ENCODE peak calls at places on chromosomes 3 and 15, in six cellular contexts. A is H1; R is foreskin fibroblast; F is CD8-positive, alpha-beta T cell; V is breast epithelium; G is mesothelial cell of epicardium. B is an unnamed sample.

GRCh38 chr3:184676927-184677326 is 34.9 kb downstream of the MAGEF1 start:
- DNase-seq in A (no peak), R (no peak), F (no peak), V (no peak), G (no peak), B (no peak)

GRCh38 chr3:123535580-123535979 is 49.3 kb downstream of the HACD2 start:
- DNase-seq in A (no peak), R (peak; percentile 80), F (no peak), V (no peak), G (no peak), B (no peak)

GRCh38 chr3:132090921-132091320 is 56.1 kb upstream of the CPNE4 start:
- DNase-seq in A (no peak), R (peak; percentile 31), F (no peak), V (no peak), G (no peak), B (no peak)

GRCh38 chr15:81155375-81156218 is 21.5 kb downstream of the CFAP161 start:
- DNase-seq in A (no peak), R (peak; percentile 43), F (no peak), V (no peak), G (no peak), B (no peak)

GRCh38 chr15:31476411-31476810 is 149.8 kb downstream of the KLF13 start:
- DNase-seq in A (no peak), R (no peak), F (no peak), V (no peak), G (no peak), B (no peak)

GRCh38 chr3:137163241-137163916 is 205.6 kb downstream of the IL20RB start:
- DNase-seq in A (no peak), R (no peak), F (no peak), V (no peak), G (no peak), B (no peak)

GRCh38 chr3:89932882-89933281 is 825.5 kb downstream of the EPHA3 start:
- DNase-seq in A (no peak), R (no peak), F (no peak), V (no peak), G (no peak), B (no peak)

GRCh38 chr3:23202203-23202920 is 765 bp upstream of the UBE2E2 start:
- DNase-seq in A (no peak), R (peak; percentile 16), F (peak; percentile 57), V (peak; percentile 64), G (no peak), B (peak; percentile 34)

GRCh38 chr3:185337231-185337816 is 25.6 kb upstream of the MAP3K13 start:
- DNase-seq in A (no peak), R (no peak), F (no peak), V (no peak), G (no peak), B (no peak)

DNA sequence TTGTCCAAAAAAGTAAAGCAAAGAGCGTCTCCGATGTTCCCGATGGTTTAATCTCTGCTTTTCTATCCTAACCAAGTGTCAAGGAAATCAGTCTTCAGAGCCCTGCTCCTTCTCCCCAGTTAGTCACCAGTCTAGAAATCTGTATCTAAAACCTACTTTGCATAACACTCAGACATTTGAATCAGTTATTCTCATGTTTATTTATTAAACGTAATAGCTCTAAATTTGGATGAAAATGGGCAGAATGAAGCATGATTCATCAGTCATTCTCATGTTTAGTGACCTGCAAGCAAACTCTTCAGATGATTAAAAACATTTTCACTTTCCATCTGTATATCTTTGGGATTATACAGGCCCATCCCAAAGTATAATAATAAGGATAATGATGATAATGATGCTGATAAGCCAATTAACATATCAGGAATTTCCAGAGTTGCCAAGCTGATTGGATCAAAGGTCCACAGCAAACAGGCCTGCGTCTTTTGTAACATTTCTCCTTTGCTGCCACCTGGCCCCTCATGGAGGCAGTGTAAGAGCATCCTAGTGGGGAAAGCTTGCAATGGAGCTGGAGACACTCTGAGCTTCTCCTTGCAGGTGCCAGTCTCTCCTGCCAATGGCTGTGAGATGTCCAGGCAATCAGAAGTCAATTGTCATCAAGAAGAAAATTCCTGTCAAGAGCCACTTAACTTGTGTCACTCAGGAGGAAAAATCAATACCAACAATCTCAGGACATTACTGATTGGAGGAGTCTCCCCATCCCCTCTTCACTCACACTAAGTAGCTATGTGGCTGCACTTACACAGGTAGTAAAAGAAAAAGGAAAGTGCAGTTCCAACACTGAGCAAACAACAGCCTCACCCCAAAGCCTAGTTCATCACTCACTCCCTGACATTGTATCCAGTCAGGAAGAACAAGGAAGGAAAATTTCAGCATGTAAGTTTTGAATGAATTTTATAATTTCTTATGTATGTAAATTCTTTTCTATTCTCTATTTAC is 273.7 kb downstream of the IGSF11 start:
- DNase-seq in A (peak; percentile 23), R (no peak), F (no peak), V (no peak), G (no peak), B (no peak)
- TF ChIP-seq CTCF in A (peak; percentile 86), R (no peak), F (no peak), V (no peak), G (no peak), B (no peak)

GRCh38 chr3:157589168-157589567 is 86.0 kb upstream of the VEPH1 start:
- DNase-seq in A (no peak), R (no peak), F (no peak), V (no peak), G (no peak), B (no peak)

GRCh38 chr3:157592769-157593168 is 89.6 kb upstream of the VEPH1 start:
- DNase-seq in A (no peak), R (no peak), F (no peak), V (no peak), G (no peak), B (no peak)

GRCh38 chr3:157590273-157590672 is 87.1 kb upstream of the VEPH1 start:
- DNase-seq in A (no peak), R (no peak), F (no peak), V (no peak), G (no peak), B (no peak)

GRCh38 chr3:157595259-157595658 is 92.0 kb upstream of the VEPH1 start:
- DNase-seq in A (no peak), R (no peak), F (no peak), V (no peak), G (no peak), B (no peak)

DNA sequence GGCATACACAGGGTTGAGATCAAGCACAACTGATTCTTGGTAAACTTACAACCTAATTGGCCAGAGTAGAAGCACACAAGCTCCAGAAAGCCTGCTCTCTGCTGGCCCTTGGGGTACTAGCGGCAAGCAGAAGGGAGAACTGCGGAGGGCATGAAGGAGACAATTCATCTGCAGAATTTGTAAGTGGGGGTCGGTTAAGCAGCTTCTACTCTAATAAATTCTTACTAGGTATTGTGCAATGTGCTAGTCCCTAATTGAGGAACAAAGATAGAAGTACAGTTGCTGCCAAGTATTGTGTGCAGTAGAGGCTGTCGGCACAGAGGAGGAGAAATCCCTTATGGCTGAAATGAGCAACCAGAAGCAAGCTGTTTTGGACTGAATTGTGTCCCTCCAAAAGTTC is 91.2 kb upstream of the VEPH1 start:
- DNase-seq in A (no peak), R (no peak), F (no peak), V (no peak), G (no peak), B (no peak)
- TF ChIP-seq CTCF in A (peak; percentile 44), R (no peak), F (no peak), V (no peak), G (no peak), B (no peak)

GRCh38 chr15:47708116-47708515 is 9.2 kb upstream of the SEMA6D start:
- DNase-seq in A (no peak), R (no peak), F (no peak), V (no peak), G (no peak), B (no peak)

GRCh38 chr15:47715856-47716445 is 1.4 kb upstream of the SEMA6D start:
- DNase-seq in A (no peak), R (peak; percentile 31), F (no peak), V (no peak), G (no peak), B (no peak)

GRCh38 chr15:47708595-47708994 is 8.7 kb upstream of the SEMA6D start:
- DNase-seq in A (no peak), R (no peak), F (no peak), V (no peak), G (no peak), B (no peak)

GRCh38 chr15:47715402-47715801 is 1.9 kb upstream of the SEMA6D start:
- DNase-seq in A (no peak), R (no peak), F (no peak), V (no peak), G (no peak), B (no peak)

GRCh38 chr15:47711654-47712053 is 5.7 kb upstream of the SEMA6D start:
- DNase-seq in A (no peak), R (no peak), F (no peak), V (no peak), G (no peak), B (no peak)
- TF ChIP-seq CTCF in A (peak; percentile 47), R (peak; percentile 51), F (no peak), V (peak; percentile 19), G (no peak), B (no peak)

GRCh38 chr3:140931-141330 is 55.6 kb upstream of the CHL1 start:
- DNase-seq in A (no peak), R (no peak), F (no peak), V (no peak), G (no peak), B (no peak)
- TF ChIP-seq CTCF in A (no peak), R (no peak), F (no peak), V (no peak), G (no peak), B (no peak)

GRCh38 chr3:11220230-11220629 is 52.0 kb upstream of the ATG7 start:
- DNase-seq in A (no peak), R (no peak), F (no peak), V (no peak), G (no peak), B (no peak)

GRCh38 chr3:11224010-11224409 is 48.2 kb upstream of the ATG7 start:
- DNase-seq in A (no peak), R (no peak), F (no peak), V (no peak), G (no peak), B (no peak)

GRCh38 chr3:11226042-11226370 is 46.2 kb upstream of the ATG7 start:
- DNase-seq in A (no peak), R (no peak), F (no peak), V (no peak), G (no peak), B (no peak)

GRCh38 chr3:11224870-11225251 is 47.3 kb upstream of the ATG7 start:
- DNase-seq in A (no peak), R (no peak), F (no peak), V (no peak), G (no peak), B (no peak)

DNA sequence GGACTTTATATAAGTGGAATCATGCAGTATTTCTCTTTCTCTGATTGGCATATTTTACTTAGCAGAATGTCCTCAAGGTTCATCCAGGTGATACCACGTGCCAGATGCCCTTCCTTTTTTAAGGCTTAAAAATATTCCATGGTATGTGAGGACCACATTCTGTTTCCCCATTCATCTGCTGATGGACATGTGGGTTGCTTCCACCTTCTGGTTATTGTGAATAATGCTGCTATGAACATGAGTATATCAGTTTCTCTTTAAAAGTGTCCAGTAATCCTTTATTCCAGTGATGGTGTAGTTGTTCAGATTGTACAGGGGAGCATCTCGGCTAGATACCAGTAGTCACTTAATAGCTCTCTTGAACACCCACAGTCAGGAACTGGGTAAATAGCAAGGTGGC is 50.4 kb upstream of the ATG7 start:
- DNase-seq in A (no peak), R (no peak), F (no peak), V (no peak), G (no peak), B (no peak)
- TF ChIP-seq CTCF in A (no peak), R (peak; percentile 11), F (no peak), V (no peak), G (no peak), B (no peak)